ENCODE peak calls at places on chromosomes 6 and 20, in six cellular contexts. One of them, this sample, is unnamed.

GRCh38 chr6:142960098-142960497 is 15.1 kb upstream of the HIVEP2 start:
- DNase-seq in cardiac muscle cell: peak; percentile 29
- DNase-seq in NCI-H510A: no peak
- DNase-seq in CD8-positive, alpha-beta T cell: no peak
- DNase-seq in NAMALWA: no peak
- DNase-seq in fibroblast of the conjunctiva: no peak
- DNase-seq in this sample: no peak

GRCh38 chr6:101458341-101458740 is 64.8 kb downstream of the GRIK2 start:
- DNase-seq in NAMALWA: no peak
- DNase-seq in cardiac muscle cell: peak; percentile 9
- DNase-seq in CD8-positive, alpha-beta T cell: no peak
- DNase-seq in fibroblast of the conjunctiva: no peak
- DNase-seq in NCI-H510A: no peak
- DNase-seq in this sample: no peak

GRCh38 chr6:43947860-43948259 is 177.8 kb downstream of the VEGFA start:
- DNase-seq in NCI-H510A: no peak
- DNase-seq in NAMALWA: no peak
- DNase-seq in fibroblast of the conjunctiva: no peak
- DNase-seq in cardiac muscle cell: no peak
- DNase-seq in CD8-positive, alpha-beta T cell: no peak
- DNase-seq in this sample: no peak

GRCh38 chr6:89321571-89321970 is 6.5 kb upstream of the GABRR2 start:
- DNase-seq in NCI-H510A: no peak
- DNase-seq in fibroblast of the conjunctiva: no peak
- DNase-seq in cardiac muscle cell: peak; percentile 36
- DNase-seq in CD8-positive, alpha-beta T cell: no peak
- DNase-seq in NAMALWA: no peak
- DNase-seq in this sample: no peak

GRCh38 chr6:66508433-66508832 is 801.4 kb upstream of the EYS start:
- DNase-seq in fibroblast of the conjunctiva: peak; percentile 14
- DNase-seq in NAMALWA: no peak
- DNase-seq in CD8-positive, alpha-beta T cell: no peak
- DNase-seq in NCI-H510A: no peak
- DNase-seq in cardiac muscle cell: no peak
- DNase-seq in this sample: no peak

GRCh38 chr20:36231331-36231730 is 4.9 kb upstream of the AAR2 start:
- DNase-seq in cardiac muscle cell: no peak
- DNase-seq in NCI-H510A: no peak
- DNase-seq in fibroblast of the conjunctiva: no peak
- DNase-seq in CD8-positive, alpha-beta T cell: no peak
- DNase-seq in NAMALWA: no peak
- DNase-seq in this sample: no peak

GRCh38 chr20:62888406-62888805 is 26.8 kb upstream of the TCFL5 start:
- DNase-seq in cardiac muscle cell: no peak
- DNase-seq in NCI-H510A: no peak
- DNase-seq in fibroblast of the conjunctiva: no peak
- DNase-seq in NAMALWA: no peak
- DNase-seq in CD8-positive, alpha-beta T cell: no peak
- DNase-seq in this sample: no peak

GRCh38 chr20:40932436-40932835 is 96.2 kb upstream of the TOP1 start:
- DNase-seq in NAMALWA: no peak
- DNase-seq in NCI-H510A: no peak
- DNase-seq in cardiac muscle cell: no peak
- DNase-seq in fibroblast of the conjunctiva: no peak
- DNase-seq in CD8-positive, alpha-beta T cell: no peak
- DNase-seq in this sample: no peak

GRCh38 chr6:136566851-136567250 is 16.6 kb upstream of the MAP7 start:
- DNase-seq in cardiac muscle cell: no peak
- DNase-seq in CD8-positive, alpha-beta T cell: no peak
- DNase-seq in NAMALWA: no peak
- DNase-seq in fibroblast of the conjunctiva: no peak
- DNase-seq in NCI-H510A: no peak
- DNase-seq in this sample: no peak

GRCh38 chr20:41437836-41438235 is 71.2 kb upstream of the EMILIN3 start:
- DNase-seq in NCI-H510A: no peak
- DNase-seq in NAMALWA: no peak
- DNase-seq in fibroblast of the conjunctiva: no peak
- DNase-seq in CD8-positive, alpha-beta T cell: no peak
- DNase-seq in cardiac muscle cell: peak; percentile 21
- DNase-seq in this sample: no peak

GRCh38 chr6:29627762-29628418 is 5.1 kb downstream of the GABBR1 start:
- DNase-seq in NCI-H510A: peak; percentile 62
- DNase-seq in NAMALWA: peak; percentile 58
- DNase-seq in cardiac muscle cell: peak; percentile 95
- DNase-seq in fibroblast of the conjunctiva: peak; percentile 80
- DNase-seq in CD8-positive, alpha-beta T cell: peak; percentile 62
- DNase-seq in this sample: peak; percentile 34

GRCh38 chr6:113464959-113465358 is 392.2 kb upstream of the MARCKS start:
- DNase-seq in cardiac muscle cell: peak; percentile 64
- DNase-seq in NAMALWA: no peak
- DNase-seq in fibroblast of the conjunctiva: peak; percentile 43
- DNase-seq in CD8-positive, alpha-beta T cell: no peak
- DNase-seq in NCI-H510A: no peak
- DNase-seq in this sample: no peak

GRCh38 chr6:121645100-121645745 is 209.8 kb downstream of the GJA1 start:
- DNase-seq in NAMALWA: no peak
- DNase-seq in NCI-H510A: no peak
- DNase-seq in cardiac muscle cell: no peak
- DNase-seq in fibroblast of the conjunctiva: no peak
- DNase-seq in CD8-positive, alpha-beta T cell: no peak
- DNase-seq in this sample: no peak

GRCh38 chr6:139597781-139598368 is 223.4 kb upstream of the CITED2 start:
- DNase-seq in NAMALWA: no peak
- DNase-seq in NCI-H510A: no peak
- DNase-seq in CD8-positive, alpha-beta T cell: no peak
- DNase-seq in fibroblast of the conjunctiva: peak; percentile 96
- DNase-seq in cardiac muscle cell: peak; percentile 99
- DNase-seq in this sample: no peak

GRCh38 chr6:125201961-125202729 is 48.6 kb downstream of the TPD52L1 start:
- DNase-seq in NCI-H510A: no peak
- DNase-seq in NAMALWA: no peak
- DNase-seq in CD8-positive, alpha-beta T cell: no peak
- DNase-seq in cardiac muscle cell: peak; percentile 97
- DNase-seq in fibroblast of the conjunctiva: peak; percentile 94
- DNase-seq in this sample: no peak

GRCh38 chr6:71324179-71324791 is 35.7 kb downstream of the OGFRL1 start:
- DNase-seq in CD8-positive, alpha-beta T cell: no peak
- DNase-seq in fibroblast of the conjunctiva: no peak
- DNase-seq in cardiac muscle cell: no peak
- DNase-seq in NAMALWA: no peak
- DNase-seq in NCI-H510A: no peak
- DNase-seq in this sample: no peak

GRCh38 chr6:156582509-156582992 is 194.6 kb upstream of the ARID1B start:
- DNase-seq in NCI-H510A: peak; percentile 75
- DNase-seq in fibroblast of the conjunctiva: no peak
- DNase-seq in CD8-positive, alpha-beta T cell: no peak
- DNase-seq in NAMALWA: no peak
- DNase-seq in cardiac muscle cell: no peak
- DNase-seq in this sample: no peak

GRCh38 chr20:32789896-32790750 is 27.9 kb downstream of the DNMT3B start:
- DNase-seq in fibroblast of the conjunctiva: peak; percentile 51
- DNase-seq in NAMALWA: peak; percentile 76
- DNase-seq in CD8-positive, alpha-beta T cell: peak; percentile 76
- DNase-seq in NCI-H510A: peak; percentile 15
- DNase-seq in cardiac muscle cell: peak; percentile 84
- DNase-seq in this sample: peak; percentile 69

GRCh38 chr6:135568366-135568765 is 70.8 kb upstream of the AHI1 start:
- DNase-seq in CD8-positive, alpha-beta T cell: peak; percentile 62
- DNase-seq in cardiac muscle cell: peak; percentile 94
- DNase-seq in NAMALWA: no peak
- DNase-seq in NCI-H510A: no peak
- DNase-seq in fibroblast of the conjunctiva: peak; percentile 27
- DNase-seq in this sample: peak; percentile 25

GRCh38 chr6:36196049-36196879 is at the start of gene BRPF3:
- DNase-seq in CD8-positive, alpha-beta T cell: peak; percentile 77
- DNase-seq in NAMALWA: peak; percentile 76
- DNase-seq in fibroblast of the conjunctiva: peak; percentile 37
- DNase-seq in NCI-H510A: peak; percentile 75
- DNase-seq in cardiac muscle cell: peak; percentile 88
- DNase-seq in this sample: peak; percentile 66

GRCh38 chr6:70395301-70395672 is 18.0 kb upstream of the FAM135A start:
- DNase-seq in fibroblast of the conjunctiva: no peak
- DNase-seq in cardiac muscle cell: no peak
- DNase-seq in CD8-positive, alpha-beta T cell: no peak
- DNase-seq in NCI-H510A: no peak
- DNase-seq in NAMALWA: no peak
- DNase-seq in this sample: no peak

GRCh38 chr20:32277361-32278198 is at the start of gene KIF3B:
- DNase-seq in NAMALWA: peak; percentile 95
- DNase-seq in NCI-H510A: peak; percentile 89
- DNase-seq in CD8-positive, alpha-beta T cell: peak; percentile 89
- DNase-seq in cardiac muscle cell: peak; percentile 93
- DNase-seq in fibroblast of the conjunctiva: peak; percentile 81
- DNase-seq in this sample: peak; percentile 84

GRCh38 chr20:61608275-61609085 is 356.4 kb downstream of the CDH4 start:
- DNase-seq in CD8-positive, alpha-beta T cell: no peak
- DNase-seq in cardiac muscle cell: peak; percentile 2
- DNase-seq in NCI-H510A: no peak
- DNase-seq in NAMALWA: no peak
- DNase-seq in fibroblast of the conjunctiva: no peak
- DNase-seq in this sample: no peak

GRCh38 chr6:73073238-73073637 is 152.1 kb downstream of the KHDC1L start:
- DNase-seq in CD8-positive, alpha-beta T cell: no peak
- DNase-seq in NAMALWA: no peak
- DNase-seq in fibroblast of the conjunctiva: no peak
- DNase-seq in NCI-H510A: no peak
- DNase-seq in cardiac muscle cell: no peak
- DNase-seq in this sample: no peak

GRCh38 chr6:170297577-170298330 is 6.9 kb upstream of the DLL1 start:
- DNase-seq in cardiac muscle cell: no peak
- DNase-seq in CD8-positive, alpha-beta T cell: no peak
- DNase-seq in NCI-H510A: no peak
- DNase-seq in fibroblast of the conjunctiva: no peak
- DNase-seq in NAMALWA: no peak
- DNase-seq in this sample: no peak

GRCh38 chr6:29680416-29680815 is 536 bp downstream of the ZFP57 start:
- DNase-seq in cardiac muscle cell: no peak
- DNase-seq in NAMALWA: no peak
- DNase-seq in NCI-H510A: no peak
- DNase-seq in CD8-positive, alpha-beta T cell: no peak
- DNase-seq in fibroblast of the conjunctiva: no peak
- DNase-seq in this sample: no peak

GRCh38 chr6:165098165-165098564 is 211.2 kb downstream of the C6orf118 start:
- DNase-seq in NAMALWA: peak; percentile 11
- DNase-seq in cardiac muscle cell: peak; percentile 1
- DNase-seq in NCI-H510A: no peak
- DNase-seq in fibroblast of the conjunctiva: no peak
- DNase-seq in CD8-positive, alpha-beta T cell: no peak
- DNase-seq in this sample: no peak

GRCh38 chr6:105372862-105373182 is 30.1 kb downstream of the PREP start:
- DNase-seq in CD8-positive, alpha-beta T cell: no peak
- DNase-seq in NCI-H510A: no peak
- DNase-seq in cardiac muscle cell: no peak
- DNase-seq in NAMALWA: no peak
- DNase-seq in fibroblast of the conjunctiva: no peak
- DNase-seq in this sample: no peak

GRCh38 chr6:12992770-12993169 is 276.2 kb downstream of the PHACTR1 start:
- DNase-seq in NCI-H510A: no peak
- DNase-seq in CD8-positive, alpha-beta T cell: no peak
- DNase-seq in cardiac muscle cell: no peak
- DNase-seq in NAMALWA: no peak
- DNase-seq in fibroblast of the conjunctiva: no peak
- DNase-seq in this sample: no peak

GRCh38 chr6:151763938-151764680 is 43.4 kb upstream of the ESR1 start:
- DNase-seq in CD8-positive, alpha-beta T cell: peak; percentile 20
- DNase-seq in cardiac muscle cell: peak; percentile 95
- DNase-seq in NCI-H510A: no peak
- DNase-seq in fibroblast of the conjunctiva: peak; percentile 41
- DNase-seq in NAMALWA: peak; percentile 58
- DNase-seq in this sample: no peak

GRCh38 chr6:168535711-168536110 is 94.7 kb downstream of the SMOC2 start:
- DNase-seq in fibroblast of the conjunctiva: no peak
- DNase-seq in cardiac muscle cell: no peak
- DNase-seq in NCI-H510A: no peak
- DNase-seq in NAMALWA: no peak
- DNase-seq in CD8-positive, alpha-beta T cell: no peak
- DNase-seq in this sample: no peak

GRCh38 chr6:73231986-73232391 is 6.7 kb upstream of the KHDC1L start:
- DNase-seq in NAMALWA: peak; percentile 28
- DNase-seq in NCI-H510A: no peak
- DNase-seq in cardiac muscle cell: no peak
- DNase-seq in CD8-positive, alpha-beta T cell: no peak
- DNase-seq in fibroblast of the conjunctiva: no peak
- DNase-seq in this sample: no peak